ENCODE peak calls at places on chromosomes 7 and 10, in nine cellular contexts. B is GM10248; A is right cardiac atrium; Y is stimulated activated CD8-positive, alpha-beta memory T cell treated with anti-CD3 and anti-CD28 coated beads, Interleukin-7, amount 100 ng/mL, for 1 hour; F is spleen; L is HTR-8/SVneo; O is naive thymus-derived CD8-positive, alpha-beta T cell; C is SW480; N is activated CD4-positive, alpha-beta T cell treated with anti-CD3 and anti-CD28 coated beads, Interleukin-2, amount 50 U/mL, for 1 hour. Q is an unnamed sample.

GRCh38 chr10:19815478-19816419 is 483 bp upstream of the PLXDC2 start:
- DNase-seq in A (peak; percentile 87), F (peak; percentile 87), N (no peak), Y (no peak), L (no peak), B (no peak), C (peak; percentile 7), O (no peak), Q (peak; percentile 45)

GRCh38 chr7:22821702-22822485 is 755 bp downstream of the TOMM7 start:
- DNase-seq in A (no peak), B (no peak), F (no peak), L (no peak), N (no peak), C (no peak), Y (no peak), O (peak; percentile 18), Q (no peak)

GRCh38 chr7:127251458-127252379 is 1.0 kb downstream of the GRM8 start:
- DNase-seq in L (no peak), Y (no peak), C (peak; percentile 28), F (peak; percentile 70), O (no peak), B (peak; percentile 48), N (no peak), A (peak; percentile 17), Q (peak; percentile 12)

GRCh38 chr10:62543981-62544380 is 169.8 kb downstream of the ZNF365 start:
- DNase-seq in A (no peak), B (no peak), L (no peak), F (no peak), O (no peak), C (no peak), Y (no peak), N (no peak), Q (no peak)

GRCh38 chr7:133911724-133912123 is 215.4 kb upstream of the LRGUK start:
- DNase-seq in C (no peak), L (no peak), O (no peak), F (no peak), B (no peak), N (no peak), Y (no peak), A (no peak), Q (no peak)

GRCh38 chr10:51422311-51423120 is 276.9 kb downstream of the CSTF2T start:
- DNase-seq in N (peak; percentile 6), B (peak; percentile 34), Y (no peak), F (no peak), O (peak; percentile 15), A (peak; percentile 40), L (peak; percentile 7), C (peak; percentile 29), Q (peak; percentile 65)

GRCh38 chr10:84329094-84329611 is 764 bp downstream of the CCSER2 start:
- DNase-seq in N (peak; percentile 62), A (peak; percentile 20), Y (peak; percentile 22), O (peak; percentile 80), B (peak; percentile 33), F (peak; percentile 75), C (peak; percentile 22), L (peak; percentile 15), Q (no peak)

GRCh38 chr7:153472516-153472915 is 579.7 kb upstream of the DPP6 start:
- DNase-seq in N (no peak), A (no peak), L (no peak), F (no peak), O (no peak), Y (no peak), C (no peak), B (no peak), Q (no peak)

GRCh38 chr7:116142850-116143249 is 67.5 kb upstream of the TES start:
- DNase-seq in N (peak; percentile 6), C (no peak), Y (no peak), A (no peak), F (no peak), L (no peak), O (no peak), B (no peak), Q (no peak)

GRCh38 chr7:90178592-90179279 is 24.5 kb downstream of the STEAP1 start:
- DNase-seq in N (no peak), Y (no peak), B (peak; percentile 34), A (no peak), L (peak; percentile 6), F (no peak), C (peak; percentile 100), O (no peak), Q (no peak)

GRCh38 chr10:114550756-114551290 is 107.3 kb downstream of the ABLIM1 start:
- DNase-seq in L (no peak), B (no peak), A (no peak), Y (no peak), O (peak; percentile 51), F (no peak), N (no peak), C (peak; percentile 61), Q (no peak)

Q was measured in pancreas.